ENCODE peak calls at places on chromosome 2, in four cellular contexts. O, K, J and N are unnamed samples.

GRCh38 chr2:236554629-236555282 is 14.9 kb upstream of the ACKR3 start:
- DNase-seq in J (no peak), O (no peak), K (no peak), N (no peak)

GRCh38 chr2:26901326-26902183 is 53.6 kb downstream of the DPYSL5 start:
- DNase-seq in J (no peak), K (peak), O (no peak), N (no peak)

GRCh38 chr2:122652670-122653069 is 897.2 kb downstream of the TSN start:
- DNase-seq in J (no peak), O (no peak), K (peak), N (no peak)

GRCh38 chr2:37623971-37624897 is 47.2 kb downstream of the CDC42EP3 start:
- DNase-seq in O (no peak), J (peak), K (peak), N (no peak)

GRCh38 chr2:212227755-212228154 is 310.8 kb downstream of the ERBB4 start:
- DNase-seq in K (peak), O (peak), J (peak), N (peak)

GRCh38 chr2:38830546-38831159 is 45.1 kb downstream of the DHX57 start:
- DNase-seq in J (peak), O (no peak), K (peak), N (no peak)

GRCh38 chr2:100907832-100908231 is 87.9 kb downstream of the NPAS2 start:
- DNase-seq in J (no peak), O (no peak), K (no peak), N (no peak)

GRCh38 chr2:56185101-56185581 is 1.4 kb downstream of the CCDC85A start:
- DNase-seq in O (no peak), K (no peak), J (no peak), N (no peak)

GRCh38 chr2:176177580-176178270 is 10.7 kb upstream of the HOXD1 start:
- DNase-seq in J (no peak), K (no peak), O (no peak), N (no peak)

GRCh38 chr2:168912466-168913170 is 11.5 kb downstream of the G6PC2 start:
- DNase-seq in K (peak), J (peak), O (no peak), N (peak)

GRCh38 chr2:45651415-45652089 is at the start of gene PRKCE:
- DNase-seq in J (peak), O (no peak), K (peak), N (no peak)

GRCh38 chr2:177106212-177106611 is 106.4 kb upstream of the HNRNPA3 start:
- DNase-seq in K (no peak), J (no peak), O (no peak), N (no peak)

GRCh38 chr2:71932027-71932779 is 215.5 kb downstream of the CYP26B1 start:
- DNase-seq in O (no peak), J (no peak), K (no peak), N (no peak)

GRCh38 chr2:54560146-54560881 is 104.2 kb downstream of the SPTBN1 start:
- DNase-seq in K (peak), O (no peak), J (peak), N (no peak)

GRCh38 chr2:60536716-60537115 is 16.7 kb downstream of the BCL11A start:
- DNase-seq in K (no peak), O (no peak), J (no peak), N (no peak)

GRCh38 chr2:75290600-75291140 is 91.3 kb upstream of the TACR1 start:
- DNase-seq in K (peak), J (peak), O (no peak), N (no peak)

GRCh38 chr2:7480431-7480830 is 563.2 kb downstream of the RNF144A start:
- DNase-seq in J (no peak), O (no peak), K (no peak), N (no peak)

GRCh38 chr2:220277445-220277960 is 650.1 kb downstream of the SLC4A3 start:
- DNase-seq in J (peak), K (peak), O (no peak), N (peak)

GRCh38 chr2:129779783-129780182 is 199.7 kb upstream of the RAB6C start:
- DNase-seq in O (no peak), K (no peak), J (no peak), N (no peak)

GRCh38 chr2:143435112-143435511 is 305.9 kb downstream of the ARHGAP15 start:
- DNase-seq in J (no peak), K (no peak), O (no peak), N (no peak)

GRCh38 chr2:10329880-10330699 is 27.4 kb downstream of the HPCAL1 start:
- DNase-seq in K (peak), J (peak), O (no peak), N (no peak)

GRCh38 chr2:75559633-75560021 is 1.1 kb downstream of the EVA1A start:
- DNase-seq in O (no peak), K (no peak), J (no peak), N (no peak)

GRCh38 chr2:11617527-11617926 is 52.5 kb downstream of the NTSR2 start:
- DNase-seq in O (no peak), J (no peak), K (no peak), N (no peak)

GRCh38 chr2:64952113-64952895 is 36.9 kb upstream of the SLC1A4 start:
- DNase-seq in K (no peak), J (peak), O (no peak), N (no peak)

GRCh38 chr2:168490916-168491605 is 35.0 kb downstream of the CERS6 start:
- DNase-seq in O (no peak), K (no peak), J (no peak), N (no peak)

GRCh38 chr2:223247136-223247535 is 195.1 kb downstream of the KCNE4 start:
- DNase-seq in J (peak), K (peak), O (peak), N (peak)

GRCh38 chr2:121326628-121327027 is 41.6 kb upstream of the TFCP2L1 start:
- DNase-seq in O (no peak), K (no peak), J (no peak), N (no peak)

GRCh38 chr2:217329023-217329431 is 469.2 kb upstream of the TNP1 start:
- DNase-seq in O (no peak), K (no peak), J (peak), N (peak)

GRCh38 chr2:203706403-203706802 is at the start of gene CD28:
- DNase-seq in O (no peak), J (no peak), K (no peak), N (no peak)

GRCh38 chr2:95329891-95330822 is 33.0 kb downstream of the KCNIP3 start:
- DNase-seq in K (no peak), O (no peak), J (no peak), N (no peak)

GRCh38 chr2:42865884-42866861 is 73.8 kb upstream of the HAAO start:
- DNase-seq in J (no peak), K (peak), O (no peak), N (no peak)

GRCh38 chr2:233423436-233423860 is 69.2 kb downstream of the DGKD start:
- DNase-seq in O (no peak), J (no peak), K (no peak), N (no peak)

GRCh38 chr2:17521621-17522020 is 3.4 kb upstream of the RAD51AP2 start:
- DNase-seq in O (no peak), K (no peak), J (no peak), N (no peak)

GRCh38 chr2:17517481-17518211 is 594 bp downstream of the RAD51AP2 start:
- DNase-seq in K (peak), O (no peak), J (no peak), N (no peak)

GRCh38 chr2:17518212-17519154 is at the start of gene RAD51AP2:
- DNase-seq in K (peak), O (no peak), J (peak), N (peak)

GRCh38 chr2:17520761-17521160 is 2.5 kb upstream of the RAD51AP2 start:
- DNase-seq in O (no peak), J (no peak), K (no peak), N (no peak)

GRCh38 chr2:17515652-17516051 is 2.6 kb downstream of the RAD51AP2 start:
- DNase-seq in O (no peak), K (no peak), J (peak), N (no peak)
- H3K4me3 ChIP-seq in O (no peak), K (no peak), J (no peak), N (no peak)

GRCh38 chr2:67839668-67840067 is 223.1 kb downstream of the C1D start:
- DNase-seq in K (no peak), O (no peak), J (peak), N (no peak)

GRCh38 chr2:67839242-67839641 is 223.6 kb downstream of the C1D start:
- DNase-seq in O (no peak), J (peak), K (peak), N (no peak)

GRCh38 chr2:67841711-67842110 is 221.1 kb downstream of the C1D start:
- DNase-seq in K (no peak), O (no peak), J (no peak), N (no peak)

GRCh38 chr2:67842375-67842959 is 220.3 kb downstream of the C1D start:
- DNase-seq in K (no peak), O (no peak), J (no peak), N (no peak)

GRCh38 chr2:67840460-67841068 is 222.2 kb downstream of the C1D start:
- DNase-seq in O (no peak), J (peak), K (peak), N (peak)
- TF ChIP-seq CTCF in O (peak), J (peak), K (peak), N (peak)

DNA sequence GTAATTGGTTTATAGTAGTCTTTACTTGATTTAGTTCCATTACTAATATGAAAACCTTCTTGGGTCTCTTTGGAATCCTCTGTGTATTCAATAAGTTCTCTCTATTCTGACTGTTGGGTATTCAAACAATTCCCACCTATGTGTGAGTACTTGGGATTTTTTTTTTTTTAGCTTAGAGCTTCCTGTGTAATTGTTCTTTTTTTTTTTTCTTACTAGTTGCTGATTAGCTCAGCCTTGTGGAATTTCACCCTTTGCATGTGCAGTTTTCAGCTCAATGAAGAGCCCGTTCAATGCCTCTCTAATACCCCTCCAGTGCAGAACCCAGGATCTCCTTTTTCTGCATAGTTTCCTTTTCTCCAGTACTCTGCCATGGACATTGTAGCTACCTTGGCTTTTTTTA is 339.1 kb upstream of the GALNT5 start:
- DNase-seq in J (peak), O (no peak), K (no peak), N (no peak)
- H3K4me3 ChIP-seq in J (no peak), O (no peak), K (no peak), N (no peak)

GRCh38 chr2:118312963-118313756 is 224.9 kb downstream of the INSIG2 start:
- DNase-seq in K (peak), O (no peak), J (no peak), N (no peak)
- TF ChIP-seq CTCF in K (no peak), O (peak), J (no peak), N (no peak)

GRCh38 chr2:105796131-105796638 is 51.5 kb downstream of the NCK2 start:
- DNase-seq in O (no peak), K (no peak), J (no peak), N (no peak)

GRCh38 chr2:105796791-105797190 is 52.1 kb downstream of the NCK2 start:
- DNase-seq in K (peak), O (no peak), J (no peak), N (no peak)

GRCh38 chr2:105797298-105797819 is 52.6 kb downstream of the NCK2 start:
- DNase-seq in J (no peak), K (peak), O (no peak), N (no peak)

GRCh38 chr2:105794926-105795574 is 50.3 kb downstream of the NCK2 start:
- DNase-seq in O (no peak), K (no peak), J (no peak), N (no peak)

DNA sequence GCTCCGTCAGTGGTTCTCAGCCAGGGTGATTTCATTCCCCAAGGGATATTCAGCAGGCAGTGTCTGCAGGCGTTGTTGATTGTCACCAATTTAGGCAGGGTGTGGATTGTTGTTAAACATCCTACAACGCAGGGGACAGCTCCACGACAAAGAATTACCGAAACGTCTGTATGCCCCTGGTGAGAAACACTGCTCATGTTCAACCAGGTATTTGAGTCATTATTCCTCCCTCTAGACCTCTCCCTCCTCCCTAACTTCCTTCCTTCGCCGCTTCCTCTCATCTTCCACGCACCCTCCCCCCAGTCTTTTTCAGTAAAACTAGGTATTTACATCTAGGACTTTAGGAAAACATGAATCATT is 50.8 kb downstream of the NCK2 start:
- DNase-seq in O (no peak), J (no peak), K (no peak), N (no peak)
- H3K4me3 ChIP-seq in O (no peak), J (no peak), K (no peak), N (no peak)

GRCh38 chr2:188365058-188365641 is 73.5 kb downstream of the GULP1 start:
- DNase-seq in J (no peak), K (no peak), O (no peak), N (no peak)

GRCh38 chr2:188364033-188364432 is 72.4 kb downstream of the GULP1 start:
- DNase-seq in O (no peak), J (no peak), K (no peak), N (no peak)

GRCh38 chr2:188367164-188367563 is 75.5 kb downstream of the GULP1 start:
- DNase-seq in J (no peak), O (no peak), K (no peak), N (no peak)

DNA sequence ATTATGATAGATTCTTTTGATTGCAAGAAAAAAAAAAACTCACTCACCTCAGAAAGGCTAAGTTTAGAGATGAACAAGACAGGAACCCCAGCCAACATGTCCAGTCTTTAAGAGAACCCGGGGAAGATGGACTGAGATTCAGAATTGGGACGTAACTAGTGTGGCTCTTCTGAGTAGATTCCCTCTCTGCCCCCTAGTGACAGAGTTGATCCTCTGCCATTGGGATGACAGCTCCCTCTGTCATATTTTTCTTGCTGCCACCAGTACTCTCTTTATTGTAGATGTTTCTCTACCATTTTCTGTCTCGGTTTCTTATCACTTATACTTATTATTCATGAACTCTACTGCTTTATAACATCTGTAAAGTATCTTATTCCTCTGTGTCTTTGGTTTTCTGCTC is 77.7 kb downstream of the GULP1 start:
- DNase-seq in O (no peak), J (peak), K (peak), N (no peak)
- TF ChIP-seq CTCF in O (peak), J (peak), K (peak), N (peak)

DNA sequence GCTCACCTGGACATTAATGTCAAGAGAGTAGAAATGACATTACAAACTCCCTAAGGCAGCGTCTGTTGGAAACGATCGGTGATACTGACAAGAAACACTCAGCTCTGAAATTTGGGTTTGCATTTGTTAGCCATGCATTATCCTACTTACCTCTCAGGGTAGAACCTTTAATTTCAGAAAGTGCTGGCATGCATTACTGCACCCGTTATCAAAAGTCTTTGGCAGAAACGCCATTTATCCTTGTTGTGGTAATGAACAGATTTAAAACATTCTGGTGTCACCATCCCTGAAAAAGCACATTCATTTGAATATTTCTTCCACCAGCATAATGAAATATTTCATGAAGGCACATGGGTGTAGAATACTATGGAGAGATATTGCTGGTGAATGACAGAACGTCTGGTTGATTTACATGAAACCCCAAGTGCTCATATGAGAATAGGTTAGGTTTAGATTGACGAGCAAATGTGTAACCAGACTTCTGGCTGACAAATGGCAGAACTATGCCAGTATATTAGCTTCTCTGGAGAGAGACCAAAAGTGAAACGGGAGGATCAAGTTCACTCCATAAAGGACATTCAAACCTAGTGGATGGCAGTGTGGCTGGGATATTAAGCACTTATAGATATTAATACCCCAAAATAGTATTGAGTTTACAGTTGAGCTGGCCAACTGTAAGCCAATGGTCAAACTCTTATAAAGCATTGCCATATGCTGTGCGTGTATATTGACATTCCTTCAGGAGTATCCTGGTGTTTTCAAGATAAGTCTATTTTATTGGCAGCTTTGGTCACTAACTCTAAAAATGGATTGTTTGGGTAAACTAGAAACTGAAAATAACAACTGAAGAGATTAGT is 53.6 kb upstream of the ITGB6 start:
- DNase-seq in J (peak), K (no peak), O (no peak), N (peak)
- H3K4me3 ChIP-seq in J (no peak), K (no peak), O (no peak), N (no peak)

DNA sequence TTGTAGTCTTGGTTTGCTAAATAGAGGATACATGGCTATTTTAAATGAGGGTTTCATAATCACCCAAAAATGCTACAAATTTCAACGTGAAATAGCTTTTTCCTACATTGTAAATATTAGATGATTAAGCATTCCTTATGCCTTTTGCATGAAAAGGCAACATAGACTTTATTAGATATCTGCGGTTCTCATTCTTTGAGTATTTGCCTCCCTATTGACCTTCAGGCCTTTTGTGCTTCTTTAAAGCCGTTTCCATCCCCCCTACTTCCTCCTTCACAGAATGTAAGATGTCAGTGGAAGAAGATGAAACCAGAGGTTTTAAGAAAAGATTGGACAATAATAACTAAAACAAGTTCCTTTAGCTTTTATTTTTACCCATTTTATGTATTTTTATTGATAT is 144.1 kb downstream of the UBE2E3 start:
- DNase-seq in O (no peak), J (peak), K (peak), N (no peak)
- TF ChIP-seq CTCF in O (no peak), J (no peak), K (no peak), N (no peak)